ENCODE peak calls at places on chromosomes 6 and 20, in six cellular contexts. G, L, D, S, M and A are unnamed samples.

GRCh38 chr6:37679539-37680476 is 17.9 kb downstream of the MDGA1 start:
- DNase-seq in G (no peak), S (no peak), D (no peak), L (no peak), M (no peak), A (no peak)

GRCh38 chr6:42403415-42403814 is 48.3 kb downstream of the TRERF1 start:
- DNase-seq in S (no peak), G (no peak), D (no peak), L (no peak), M (no peak), A (no peak)

GRCh38 chr6:165439928-165440554 is 130.6 kb upstream of the C6orf118 start:
- DNase-seq in L (no peak), M (no peak), G (no peak), D (peak), S (no peak), A (no peak)

GRCh38 chr6:5665173-5665572 is 341.6 kb downstream of the NRN1 start:
- DNase-seq in M (no peak), S (no peak), L (no peak), G (no peak), D (no peak), A (no peak)

GRCh38 chr20:36399147-36399968 is 93.2 kb downstream of the DLGAP4 start:
- DNase-seq in S (no peak), L (no peak), G (peak), D (peak), M (no peak), A (no peak)

GRCh38 chr6:139871165-139871710 is 496.8 kb upstream of the CITED2 start:
- DNase-seq in G (no peak), S (no peak), L (no peak), D (no peak), M (no peak), A (no peak)

GRCh38 chr6:166971271-166971670 is 14.9 kb upstream of the RNASET2 start:
- DNase-seq in L (no peak), M (no peak), G (no peak), S (no peak), D (no peak), A (no peak)

GRCh38 chr20:51134405-51134804 is 111.5 kb upstream of the KCNG1 start:
- DNase-seq in G (no peak), D (no peak), S (no peak), L (no peak), M (no peak), A (peak)

GRCh38 chr6:31948753-31949413 is 3.0 kb downstream of the CFB start:
- DNase-seq in D (no peak), L (no peak), G (no peak), S (no peak), M (no peak), A (no peak)

GRCh38 chr6:155271145-155271544 is 7.3 kb downstream of the CLDN20 start:
- DNase-seq in D (no peak), M (no peak), S (no peak), G (no peak), L (no peak), A (no peak)

GRCh38 chr6:170137176-170137891 is 153.5 kb downstream of the DLL1 start:
- DNase-seq in L (peak), G (no peak), M (peak), S (peak), D (no peak), A (peak)

GRCh38 chr6:91291071-91291470 is 704.2 kb upstream of the MAP3K7 start:
- DNase-seq in S (no peak), D (no peak), G (no peak), M (no peak), L (no peak), A (no peak)